ENCODE peak calls at places on chromosomes 12 and 14, in eight cellular contexts. Q, D, P, U, F, V, S and L are unnamed samples.

GRCh38 chr12:132393991-132394949 is 64.9 kb upstream of the GALNT9 start:
- DNase-seq in Q (peak; percentile 58), D (no peak), P (no peak), U (no peak), F (no peak), V (no peak), S (no peak), L (no peak)

GRCh38 chr12:15562263-15562662 is 226.9 kb downstream of the EPS8 start:
- DNase-seq in Q (no peak), D (no peak), P (no peak), U (no peak), F (no peak), V (no peak), S (no peak), L (no peak)

GRCh38 chr14:29805415-29806123 is 122.1 kb downstream of the PRKD1 start:
- DNase-seq in Q (peak; percentile 80), D (peak; percentile 90), P (no peak), U (peak; percentile 33), F (no peak), V (peak; percentile 99), S (no peak), L (peak; percentile 89)

GRCh38 chr12:57754411-57755193 is at the start of gene MARCHF9:
- DNase-seq in Q (peak; percentile 77), D (peak; percentile 76), P (no peak), U (no peak), F (no peak), V (no peak), S (peak; percentile 93), L (no peak)

GRCh38 chr14:101451166-101451565 is 110.1 kb upstream of the DIO3 start:
- DNase-seq in Q (no peak), D (no peak), P (no peak), U (no peak), F (no peak), V (no peak), S (no peak), L (no peak)

GRCh38 chr12:10466311-10466710 is 13.1 kb upstream of the KLRC1 start:
- DNase-seq in Q (no peak), D (no peak), P (no peak), U (no peak), F (no peak), V (no peak), S (no peak), L (no peak)

GRCh38 chr12:75578546-75578945 is 67.1 kb upstream of the KRR1 start:
- DNase-seq in Q (no peak), D (no peak), P (no peak), U (no peak), F (no peak), V (no peak), S (no peak), L (no peak)

GRCh38 chr12:43120189-43120588 is 431.8 kb downstream of the ADAMTS20 start:
- DNase-seq in Q (no peak), D (no peak), P (no peak), U (no peak), F (no peak), V (no peak), S (no peak), L (no peak)

GRCh38 chr14:68896132-68896531 is 83.0 kb downstream of the ACTN1 start:
- DNase-seq in Q (no peak), D (no peak), P (no peak), U (no peak), F (no peak), V (peak; percentile 31), S (no peak), L (no peak)

GRCh38 chr12:103401421-103401820 is 94.3 kb downstream of the C12orf42 start:
- DNase-seq in Q (no peak), D (peak; percentile 69), P (no peak), U (no peak), F (peak; percentile 7), V (no peak), S (no peak), L (no peak)
- TF ChIP-seq CTCF in Q (no peak), D (peak; percentile 21), P (no peak), U (no peak), F (peak; percentile 13), V (no peak), S (no peak), L (no peak)

DNA sequence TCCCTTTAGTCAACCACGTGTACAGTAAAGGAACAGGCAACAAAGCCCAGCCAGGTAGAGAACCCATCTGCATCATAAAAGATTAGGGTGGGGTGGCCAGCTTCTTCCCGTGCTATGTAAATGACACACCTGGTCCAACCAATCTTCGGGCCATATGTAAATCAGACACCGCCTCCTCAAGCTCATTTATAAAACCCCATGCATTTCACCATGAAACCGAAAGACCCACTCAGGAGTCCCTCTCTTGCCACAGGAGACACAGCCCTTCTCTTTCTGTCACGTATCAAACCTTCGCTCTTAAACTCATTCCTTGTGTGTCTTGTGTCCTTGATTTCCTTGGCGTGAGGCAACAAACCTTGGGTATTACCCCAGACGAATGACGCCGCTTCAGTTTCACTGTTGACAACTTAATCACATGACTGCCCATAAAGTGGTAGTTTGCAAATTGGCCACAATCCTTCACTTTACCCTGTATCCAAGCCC is 59.8 kb upstream of the TBPL2 start:
- DNase-seq in Q (no peak), D (no peak), P (no peak), U (no peak), F (no peak), V (no peak), S (peak; percentile 72), L (no peak)
- H3K4me3 ChIP-seq in Q (no peak overlapping the region), D (no peak overlapping the region), P (no peak overlapping the region), U (no peak overlapping the region), F (no peak overlapping the region), V (no peak overlapping the region), S (peak overlapping the region; percentile 8), L (no peak overlapping the region)

GRCh38 chr14:89936654-89937185 is 17.8 kb downstream of the EFCAB11 start:
- DNase-seq in Q (no peak), D (peak; percentile 25), P (no peak), U (no peak), F (no peak), V (peak; percentile 43), S (no peak), L (no peak)
- TF ChIP-seq CTCF in Q (no peak), D (peak; percentile 1), P (no peak), U (no peak), F (peak; percentile 13), V (peak; percentile 35), S (no peak), L (peak; percentile 30)

DNA sequence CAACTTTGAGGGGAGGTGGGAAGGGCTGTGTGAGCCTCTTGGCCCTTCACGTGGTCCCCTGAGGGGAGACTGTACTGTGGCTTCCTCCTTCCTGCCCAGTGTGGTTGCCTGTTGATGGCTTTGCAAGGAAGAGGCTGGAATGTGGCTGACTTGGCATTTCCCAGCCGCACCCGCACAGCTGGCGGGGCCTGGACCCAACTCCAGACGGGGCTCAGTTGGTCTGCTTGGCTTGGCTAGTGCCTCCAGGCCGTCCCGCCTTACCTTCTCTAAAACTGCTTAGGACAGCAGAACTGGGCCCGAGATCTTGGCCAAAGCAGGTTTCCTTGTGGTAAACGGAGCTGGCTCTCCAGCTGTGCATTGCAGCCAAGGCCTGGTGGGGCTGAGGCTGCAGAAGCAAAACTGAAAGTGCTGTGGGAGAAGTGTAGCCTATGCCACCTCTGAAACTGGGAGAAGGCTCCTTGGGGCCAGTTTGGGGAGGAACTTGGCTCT is 139.5 kb downstream of the SMOC1 start:
- DNase-seq in Q (peak; percentile 80), D (no peak), P (no peak), U (no peak), F (no peak), V (peak; percentile 90), S (peak; percentile 22), L (no peak)
- H3K4me3 ChIP-seq in Q (peak overlapping the region; percentile 37), D (no peak overlapping the region), P (no peak overlapping the region), U (no peak overlapping the region), F (no peak overlapping the region), V (no peak overlapping the region), S (no peak overlapping the region), L (no peak overlapping the region)

GRCh38 chr14:99481745-99482099 is 513 bp downstream of the CCNK start:
- DNase-seq in Q (no peak), D (peak; percentile 55), P (no peak), U (no peak), F (no peak), V (peak; percentile 52), S (peak; percentile 44), L (no peak)

GRCh38 chr14:99480856-99481744 is at the start of the genes CCNK and SETD3:
- DNase-seq in Q (peak; percentile 100), D (peak; percentile 97), P (peak; percentile 100), U (peak; percentile 99), F (peak; percentile 99), V (peak; percentile 100), S (peak; percentile 100), L (peak; percentile 98)

GRCh38 chr14:99479903-99480855 is 480 bp downstream of the SETD3 start:
- DNase-seq in Q (peak; percentile 85), D (peak; percentile 45), P (peak; percentile 61), U (peak; percentile 24), F (peak; percentile 13), V (peak; percentile 65), S (peak; percentile 59), L (no peak)

GRCh38 chr14:99478133-99478532 is 2.5 kb downstream of the SETD3 start:
- DNase-seq in Q (no peak), D (no peak), P (no peak), U (no peak), F (no peak), V (no peak), S (no peak), L (no peak)

GRCh38 chr14:99479160-99479902 is 1.3 kb downstream of the SETD3 start:
- DNase-seq in Q (no peak), D (no peak), P (no peak), U (no peak), F (no peak), V (peak; percentile 21), S (no peak), L (no peak)
- TF ChIP-seq CTCF in Q (no peak), D (no peak), P (no peak), U (no peak), F (no peak), V (no peak), S (no peak), L (no peak)